ENCODE peak calls at places on chromosome 10, in six cellular contexts. One of them, this sample, is unnamed.
A peak's percentile ranks its signal among the peaks of the same experiment; 100 is the strongest.

GRCh38 chr10:93917064-93917391 is 23.2 kb downstream of the SLC35G1 start:
- DNase-seq in right lobe of liver: peak; percentile 50
- DNase-seq in esophagus muscularis mucosa: no peak
- DNase-seq in GM12878: no peak
- DNase-seq in A549: no peak
- DNase-seq in HCT116: no peak
- DNase-seq in this sample: no peak

GRCh38 chr10:99370993-99371392 is 41.8 kb downstream of the CNNM1 start:
- DNase-seq in GM12878: no peak
- DNase-seq in A549: peak; percentile 69
- DNase-seq in right lobe of liver: no peak
- DNase-seq in HCT116: peak; percentile 42
- DNase-seq in esophagus muscularis mucosa: no peak
- DNase-seq in this sample: no peak

GRCh38 chr10:23370106-23370505 is 25.5 kb upstream of the C10orf67 start:
- DNase-seq in GM12878: no peak
- DNase-seq in A549: no peak
- DNase-seq in right lobe of liver: no peak
- DNase-seq in esophagus muscularis mucosa: no peak
- DNase-seq in HCT116: no peak
- DNase-seq in this sample: no peak

GRCh38 chr10:11488126-11488525 is 123.3 kb downstream of the USP6NL start:
- DNase-seq in HCT116: no peak
- DNase-seq in GM12878: no peak
- DNase-seq in esophagus muscularis mucosa: no peak
- DNase-seq in right lobe of liver: no peak
- DNase-seq in A549: no peak
- DNase-seq in this sample: no peak

GRCh38 chr10:8331896-8332729 is 277.6 kb downstream of the GATA3 start:
- DNase-seq in right lobe of liver: no peak
- DNase-seq in GM12878: no peak
- DNase-seq in HCT116: no peak
- DNase-seq in A549: peak; percentile 58
- DNase-seq in esophagus muscularis mucosa: no peak
- DNase-seq in this sample: peak; percentile 15

GRCh38 chr10:48333856-48334255 is 27.4 kb downstream of the MAPK8 start:
- DNase-seq in GM12878: no peak
- DNase-seq in esophagus muscularis mucosa: no peak
- DNase-seq in A549: no peak
- DNase-seq in right lobe of liver: no peak
- DNase-seq in HCT116: peak; percentile 57
- DNase-seq in this sample: no peak

GRCh38 chr10:15311249-15311884 is 59.7 kb downstream of the FAM171A1 start:
- DNase-seq in GM12878: no peak
- DNase-seq in esophagus muscularis mucosa: no peak
- DNase-seq in HCT116: no peak
- DNase-seq in right lobe of liver: no peak
- DNase-seq in A549: no peak
- DNase-seq in this sample: no peak

GRCh38 chr10:67115972-67116371 is 190.1 kb downstream of the LRRTM3 start:
- DNase-seq in right lobe of liver: no peak
- DNase-seq in esophagus muscularis mucosa: no peak
- DNase-seq in GM12878: no peak
- DNase-seq in HCT116: peak; percentile 51
- DNase-seq in A549: peak; percentile 16
- DNase-seq in this sample: no peak

GRCh38 chr10:113023017-113023416 is 73.0 kb downstream of the TCF7L2 start:
- DNase-seq in esophagus muscularis mucosa: no peak
- DNase-seq in right lobe of liver: no peak
- DNase-seq in HCT116: no peak
- DNase-seq in GM12878: no peak
- DNase-seq in A549: no peak
- DNase-seq in this sample: no peak

GRCh38 chr10:86734209-86734988 is 22.0 kb upstream of the BMPR1A start:
- DNase-seq in GM12878: no peak
- DNase-seq in HCT116: no peak
- DNase-seq in A549: no peak
- DNase-seq in esophagus muscularis mucosa: no peak
- DNase-seq in right lobe of liver: no peak
- DNase-seq in this sample: no peak

GRCh38 chr10:82319558-82319957 is 444.6 kb downstream of the NRG3 start:
- DNase-seq in HCT116: no peak
- DNase-seq in right lobe of liver: no peak
- DNase-seq in esophagus muscularis mucosa: no peak
- DNase-seq in GM12878: no peak
- DNase-seq in A549: no peak
- DNase-seq in this sample: no peak

DNA sequence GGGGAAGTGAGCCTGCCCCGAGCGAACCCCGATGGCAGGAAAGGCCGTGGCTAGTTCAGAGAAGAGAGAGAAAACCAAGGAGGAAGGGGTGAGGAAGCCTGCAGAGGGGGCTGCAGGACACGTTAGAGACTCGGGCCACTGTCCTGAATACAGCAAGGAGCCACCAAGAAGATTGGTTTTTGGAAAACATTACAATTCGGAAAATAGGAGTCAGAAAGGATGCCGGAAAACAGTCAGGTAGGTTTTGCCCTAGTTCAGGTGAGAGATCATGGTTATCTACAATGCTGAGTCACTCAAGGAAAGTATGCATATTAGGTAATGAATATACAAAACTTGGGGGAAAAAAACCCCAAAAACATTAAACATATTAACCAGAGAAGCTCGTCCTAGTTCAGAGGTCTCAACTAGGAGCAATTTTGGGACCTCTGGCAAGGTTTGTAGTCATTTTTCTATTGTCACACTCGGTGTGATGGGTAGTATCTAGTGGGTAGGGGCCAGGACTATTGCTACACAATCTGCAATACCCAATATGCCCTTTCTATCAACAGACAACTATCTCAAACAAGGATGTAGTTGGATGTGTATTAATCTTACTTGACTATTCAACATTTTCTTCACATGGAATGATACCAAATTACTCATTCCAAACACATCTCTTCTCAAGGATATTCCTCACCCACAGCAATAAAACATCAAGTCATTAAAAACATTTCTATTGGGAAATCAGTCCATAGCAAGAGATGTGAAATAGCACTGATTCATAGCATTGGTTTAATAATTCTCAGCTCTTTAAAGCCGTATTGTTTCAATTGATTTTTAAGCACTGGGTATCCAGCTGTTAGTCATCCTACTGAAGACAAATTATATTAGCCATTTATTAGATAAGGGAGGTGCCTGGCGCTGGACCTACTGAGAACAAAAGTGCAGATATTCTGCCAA is 74.4 kb upstream of the RSU1 start:
- DNase-seq in right lobe of liver: no peak
- DNase-seq in HCT116: peak; percentile 92
- DNase-seq in esophagus muscularis mucosa: no peak
- DNase-seq in A549: peak; percentile 51
- DNase-seq in GM12878: no peak
- DNase-seq in this sample: peak; percentile 8
- TF ChIP-seq CTCF in right lobe of liver: peak; percentile 6
- TF ChIP-seq CTCF in HCT116: peak; percentile 68
- TF ChIP-seq CTCF in esophagus muscularis mucosa: peak; percentile 50
- TF ChIP-seq CTCF in A549: no peak
- TF ChIP-seq CTCF in GM12878: peak; percentile 18
- TF ChIP-seq CTCF in this sample: peak; percentile 54

DNA sequence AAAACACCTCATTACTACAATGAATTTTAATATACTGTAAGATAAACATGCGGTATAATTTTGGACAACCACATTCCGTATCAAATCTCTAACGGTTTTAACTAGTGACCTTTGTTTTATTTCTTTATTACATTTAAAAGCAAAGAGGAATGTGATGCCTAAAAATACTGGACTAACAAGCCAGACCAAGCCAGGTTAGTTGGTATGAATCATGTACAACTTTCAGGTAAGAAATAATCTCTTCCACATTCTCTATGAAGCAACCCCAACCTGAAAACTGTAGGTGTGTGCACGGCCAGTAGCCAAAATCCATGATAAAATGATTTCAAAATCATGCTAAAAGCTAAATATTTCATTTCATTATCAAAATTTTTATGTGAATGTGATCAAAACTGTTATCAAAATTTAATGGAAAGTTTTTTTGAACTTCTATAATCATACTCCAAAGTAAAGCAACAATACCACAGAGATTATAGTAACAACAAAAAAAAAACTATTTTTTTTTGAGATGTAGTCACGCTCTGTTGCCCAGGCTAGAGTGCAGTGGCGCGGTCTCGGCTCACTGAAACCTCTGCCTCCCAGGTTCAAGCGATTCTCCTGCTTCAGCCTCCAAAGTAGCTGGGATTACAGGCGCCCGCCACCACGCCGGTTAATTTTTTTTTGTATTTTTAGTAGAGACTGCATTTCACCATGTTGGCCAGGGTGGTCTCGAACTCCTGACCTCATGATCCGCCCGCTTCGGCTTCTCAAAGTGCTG is 127.2 kb downstream of the NRBF2 start:
- DNase-seq in right lobe of liver: no peak
- DNase-seq in esophagus muscularis mucosa: no peak
- DNase-seq in HCT116: no peak
- DNase-seq in A549: no peak
- DNase-seq in GM12878: no peak
- DNase-seq in this sample: no peak
- H3K4me3 ChIP-seq in right lobe of liver: no peak overlapping the region
- H3K4me3 ChIP-seq in esophagus muscularis mucosa: no peak overlapping the region
- H3K4me3 ChIP-seq in HCT116: no peak overlapping the region
- H3K4me3 ChIP-seq in A549: no peak overlapping the region
- H3K4me3 ChIP-seq in GM12878: peak overlapping the region; percentile 35
- H3K4me3 ChIP-seq in this sample: no peak overlapping the region

GRCh38 chr10:95756796-95757657 is 1.1 kb downstream of the ENTPD1 start:
- DNase-seq in GM12878: peak; percentile 48
- DNase-seq in HCT116: no peak
- DNase-seq in right lobe of liver: no peak
- DNase-seq in esophagus muscularis mucosa: no peak
- DNase-seq in A549: no peak
- DNase-seq in this sample: no peak
- TF ChIP-seq POLR2A in GM12878: peak; percentile 55
- TF ChIP-seq POLR2A in HCT116: no peak
- TF ChIP-seq POLR2A in right lobe of liver: no peak
- TF ChIP-seq POLR2A in esophagus muscularis mucosa: no peak
- TF ChIP-seq POLR2A in A549: no peak
- TF ChIP-seq POLR2A in this sample: no peak

DNA sequence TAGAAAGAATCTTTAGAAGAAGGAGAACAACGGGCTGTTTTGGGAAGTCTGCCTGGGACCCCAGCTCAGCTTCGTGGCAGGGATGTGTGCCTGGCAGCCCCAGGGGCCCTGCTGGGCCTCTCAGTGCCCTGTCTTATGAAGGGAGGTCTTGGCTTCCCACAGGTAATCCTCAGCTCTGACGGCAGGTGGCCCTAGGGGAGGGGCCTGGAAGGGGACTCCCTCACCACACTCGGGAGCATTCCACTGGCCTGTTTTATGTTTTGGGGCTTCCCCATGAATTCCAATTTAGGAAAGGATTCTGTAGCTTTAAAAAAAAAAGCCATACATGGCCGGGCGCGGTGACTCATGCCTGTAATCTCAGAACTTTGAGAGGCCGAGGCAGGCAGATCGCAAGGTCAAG is 3.0 kb upstream of the DMBT1 start:
- DNase-seq in A549: no peak
- DNase-seq in esophagus muscularis mucosa: no peak
- DNase-seq in GM12878: no peak
- DNase-seq in right lobe of liver: no peak
- DNase-seq in HCT116: peak; percentile 31
- DNase-seq in this sample: no peak
- TF ChIP-seq CTCF in A549: no peak
- TF ChIP-seq CTCF in esophagus muscularis mucosa: no peak
- TF ChIP-seq CTCF in GM12878: no peak
- TF ChIP-seq CTCF in right lobe of liver: no peak
- TF ChIP-seq CTCF in HCT116: peak; percentile 46
- TF ChIP-seq CTCF in this sample: no peak

DNA sequence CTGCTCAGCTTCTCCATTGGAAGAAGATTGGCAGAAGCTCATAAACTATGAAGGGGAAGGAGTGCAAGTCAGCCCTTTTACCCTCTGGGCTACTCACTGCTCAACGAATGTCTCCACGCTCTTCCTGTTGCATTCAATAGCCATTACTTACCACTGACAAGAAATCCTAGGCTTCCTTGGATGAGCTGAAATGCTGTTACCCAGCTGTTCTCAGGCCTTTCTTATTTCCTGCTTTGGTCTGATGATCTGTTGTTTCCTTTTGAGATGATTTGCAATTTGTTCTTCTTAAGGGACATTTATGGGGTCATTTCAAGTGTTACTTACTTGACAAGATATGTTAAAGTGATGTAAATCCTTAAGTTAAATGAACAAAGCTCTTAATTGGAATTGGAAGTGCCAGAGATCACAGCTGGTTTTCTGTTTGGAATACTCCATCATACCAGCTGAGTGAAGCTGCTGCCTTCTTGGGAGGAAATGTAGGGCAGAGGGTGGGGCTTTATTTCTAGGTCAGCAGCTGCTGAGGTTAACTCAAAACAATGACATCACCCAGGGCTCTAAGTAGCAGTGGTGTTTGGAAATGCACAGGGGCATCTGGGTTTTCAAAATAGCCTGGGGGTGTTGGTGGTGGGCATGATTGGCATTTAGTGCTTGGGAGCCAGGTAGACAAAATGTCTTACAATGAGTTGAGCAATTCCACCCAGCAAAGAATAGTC is 169.9 kb downstream of the PRKCQ start:
- DNase-seq in A549: no peak
- DNase-seq in right lobe of liver: no peak
- DNase-seq in HCT116: no peak
- DNase-seq in esophagus muscularis mucosa: no peak
- DNase-seq in GM12878: no peak
- DNase-seq in this sample: peak; percentile 80
- H3K4me3 ChIP-seq in A549: no peak overlapping the region
- H3K4me3 ChIP-seq in right lobe of liver: no peak overlapping the region
- H3K4me3 ChIP-seq in HCT116: no peak overlapping the region
- H3K4me3 ChIP-seq in esophagus muscularis mucosa: no peak overlapping the region
- H3K4me3 ChIP-seq in GM12878: no peak overlapping the region
- H3K4me3 ChIP-seq in this sample: peak overlapping the region; percentile 32

GRCh38 chr10:28317735-28318134 is 14.9 kb upstream of the MPP7 start:
- DNase-seq in right lobe of liver: no peak
- DNase-seq in HCT116: no peak
- DNase-seq in A549: no peak
- DNase-seq in GM12878: no peak
- DNase-seq in esophagus muscularis mucosa: no peak
- DNase-seq in this sample: no peak
- TF ChIP-seq POLR2A in right lobe of liver: no peak
- TF ChIP-seq POLR2A in HCT116: no peak
- TF ChIP-seq POLR2A in A549: no peak
- TF ChIP-seq POLR2A in GM12878: no peak
- TF ChIP-seq POLR2A in esophagus muscularis mucosa: no peak
- TF ChIP-seq POLR2A in this sample: no peak

GRCh38 chr10:89701238-89702120 is at the start of gene KIF20B:
- DNase-seq in right lobe of liver: peak; percentile 97
- DNase-seq in HCT116: peak; percentile 93
- DNase-seq in esophagus muscularis mucosa: peak; percentile 98
- DNase-seq in A549: peak; percentile 96
- DNase-seq in GM12878: peak; percentile 88
- DNase-seq in this sample: peak; percentile 93
- TF ChIP-seq CTCF in right lobe of liver: peak; percentile 44
- TF ChIP-seq CTCF in HCT116: no peak
- TF ChIP-seq CTCF in esophagus muscularis mucosa: peak; percentile 61
- TF ChIP-seq CTCF in A549: no peak
- TF ChIP-seq CTCF in GM12878: peak; percentile 64
- TF ChIP-seq CTCF in this sample: peak; percentile 55

GRCh38 chr10:30579554-30579953 is 50.0 kb downstream of the LYZL2 start:
- DNase-seq in GM12878: no peak
- DNase-seq in A549: no peak
- DNase-seq in esophagus muscularis mucosa: no peak
- DNase-seq in HCT116: no peak
- DNase-seq in right lobe of liver: no peak
- DNase-seq in this sample: no peak
- H3K4me3 ChIP-seq in GM12878: no peak overlapping the region
- H3K4me3 ChIP-seq in A549: no peak overlapping the region
- H3K4me3 ChIP-seq in esophagus muscularis mucosa: no peak overlapping the region
- H3K4me3 ChIP-seq in HCT116: no peak overlapping the region
- H3K4me3 ChIP-seq in right lobe of liver: no peak overlapping the region
- H3K4me3 ChIP-seq in this sample: no peak overlapping the region

GRCh38 chr10:46022978-46023702 is 7.3 kb downstream of the NCOA4 start:
- DNase-seq in HCT116: peak; percentile 74
- DNase-seq in right lobe of liver: peak; percentile 99
- DNase-seq in esophagus muscularis mucosa: peak; percentile 97
- DNase-seq in A549: peak; percentile 86
- DNase-seq in GM12878: peak; percentile 56
- DNase-seq in this sample: peak; percentile 85
- TF ChIP-seq POLR2A in HCT116: no peak
- TF ChIP-seq POLR2A in right lobe of liver: peak; percentile 94
- TF ChIP-seq POLR2A in esophagus muscularis mucosa: no peak
- TF ChIP-seq POLR2A in A549: peak; percentile 50
- TF ChIP-seq POLR2A in GM12878: peak; percentile 81
- TF ChIP-seq POLR2A in this sample: peak; percentile 67